ENCODE peak calls at places on chromosomes 11 and 22, in five cellular contexts. Y is Karpas-422, U is hepatocyte, D is choroid plexus epithelial cell, V is T-cell. A is an unnamed sample.
A peak's percentile ranks its signal among the peaks of the same experiment; 100 is the strongest.

GRCh38 chr11:102488208-102488607 is 35.6 kb upstream of the TMEM123 start:
- DNase-seq in U (no peak), V (no peak), D (no peak), Y (no peak), A (no peak)

GRCh38 chr11:111119751-111120150 is 125.8 kb upstream of the POU2AF2 start:
- DNase-seq in U (no peak), D (peak; percentile 66), V (no peak), Y (no peak), A (no peak)

GRCh38 chr22:31193092-31193491 is 19.0 kb upstream of the LIMK2 start:
- DNase-seq in V (no peak), U (no peak), Y (no peak), D (no peak), A (no peak)

GRCh38 chr11:107496011-107496410 is 38.4 kb upstream of the CWF19L2 start:
- DNase-seq in U (no peak), V (no peak), D (peak; percentile 86), Y (no peak), A (no peak)

GRCh38 chr11:87038235-87038960 is 664 bp downstream of the TMEM135 start:
- DNase-seq in D (peak; percentile 20), V (no peak), Y (peak; percentile 77), U (no peak), A (no peak)

GRCh38 chr11:62391642-62392425 is 27.0 kb upstream of the SCGB1A1 start:
- DNase-seq in U (no peak), Y (no peak), V (no peak), D (no peak), A (no peak)

GRCh38 chr22:48112687-48113521 is 1350.5 kb downstream of the TBC1D22A start:
- DNase-seq in D (no peak), Y (no peak), U (no peak), V (no peak), A (no peak)

GRCh38 chr22:26711205-26711958 is 54.0 kb downstream of the MIAT start:
- DNase-seq in Y (no peak), D (peak; percentile 85), U (no peak), V (no peak), A (peak; percentile 64)

GRCh38 chr11:17353228-17354021 is 1.8 kb downstream of the NCR3LG1 start:
- DNase-seq in V (peak; percentile 33), Y (peak; percentile 92), U (peak; percentile 89), D (peak; percentile 78), A (peak; percentile 67)

GRCh38 chr22:46998346-46998745 is 235.9 kb downstream of the TBC1D22A start:
- DNase-seq in Y (no peak), U (no peak), V (no peak), D (no peak), A (no peak)

GRCh38 chr11:64996710-64997380 is at the start of gene BATF2:
- DNase-seq in V (no peak), U (peak; percentile 87), D (peak; percentile 72), Y (peak; percentile 60), A (no peak)

GRCh38 chr22:19972652-19973550 is 31.3 kb upstream of the TXNRD2 start:
- DNase-seq in U (no peak), V (no peak), Y (no peak), D (no peak), A (no peak)

GRCh38 chr22:39173787-39174497 is 21.5 kb upstream of the CBX7 start:
- DNase-seq in U (no peak), Y (no peak), D (peak; percentile 13), V (peak; percentile 64), A (peak; percentile 91)

GRCh38 chr11:67248653-67249052 is 17.6 kb upstream of the GRK2 start:
- DNase-seq in D (peak; percentile 22), U (no peak), V (no peak), Y (no peak), A (no peak)

GRCh38 chr11:113387605-113388211 is at the start of gene ANKK1:
- DNase-seq in D (no peak), U (peak; percentile 66), Y (no peak), V (no peak), A (no peak)

GRCh38 chr22:32660292-32660691 is 141.2 kb upstream of the TIMP3 start:
- DNase-seq in D (peak; percentile 76), U (peak; percentile 81), Y (peak; percentile 83), V (peak; percentile 40), A (peak; percentile 42)

A was measured in immature natural killer cell.